ENCODE peak calls at places on chromosomes 13 and 19, in four cellular contexts. V is CD8-positive, alpha-beta T cell; I is K562; C is lower leg skin. T is an unnamed sample.

GRCh38 chr13:99434258-99434788 is 66.9 kb upstream of the TM9SF2 start:
- DNase-seq in V (peak; percentile 71), I (peak; percentile 68), C (no peak), T (no peak)

GRCh38 chr19:33390120-33390907 is 16.8 kb downstream of the CEBPG start:
- DNase-seq in V (no peak), I (no peak), C (peak; percentile 95), T (peak; percentile 68)

GRCh38 chr13:88483202-88483601 is 812.0 kb downstream of the SLITRK5 start:
- DNase-seq in V (no peak), I (no peak), C (no peak), T (no peak)

GRCh38 chr19:13291913-13292312 is 141.7 kb downstream of the IER2 start:
- DNase-seq in V (no peak), I (no peak), C (no peak), T (no peak)

GRCh38 chr19:4183967-4184717 is 1.7 kb downstream of the ANKRD24 start:
- DNase-seq in V (no peak), I (no peak), C (no peak), T (no peak)

GRCh38 chr13:30002577-30002976 is 152.2 kb upstream of the UBL3 start:
- DNase-seq in V (no peak), I (no peak), C (no peak), T (peak; percentile 42)

GRCh38 chr13:90868321-90868920 is 479.1 kb upstream of the MIR17HG start:
- DNase-seq in V (no peak), I (peak; percentile 57), C (no peak), T (peak; percentile 51)

GRCh38 chr13:34847751-34848150 is 94.3 kb upstream of the NBEA start:
- DNase-seq in V (no peak), I (no peak), C (no peak), T (no peak)

GRCh38 chr13:72599148-72599743 is 128.2 kb downstream of the MZT1 start:
- DNase-seq in V (no peak), I (no peak), C (no peak), T (no peak)

GRCh38 chr19:33621811-33622504 is at the start of gene CHST8:
- DNase-seq in V (no peak), I (peak; percentile 75), C (no peak), T (peak; percentile 16)

GRCh38 chr19:36136975-36137686 is 2.7 kb upstream of the CAPNS1 start:
- DNase-seq in V (no peak), I (no peak), C (peak; percentile 90), T (peak; percentile 46)

GRCh38 chr13:32594339-32594738 is 8.1 kb downstream of the PDS5B start:
- DNase-seq in V (no peak), I (no peak), C (no peak), T (peak; percentile 36)

GRCh38 chr13:38804536-38804935 is 117.7 kb downstream of the FREM2 start:
- DNase-seq in V (no peak), I (no peak), C (no peak), T (peak; percentile 4)

GRCh38 chr19:58395220-58395978 is at the start of gene RNF225:
- DNase-seq in V (no peak), I (peak; percentile 39), C (no peak), T (no peak)

GRCh38 chr13:30681489-30682242 is 53.7 kb upstream of the ALOX5AP start:
- DNase-seq in V (no peak), I (no peak), C (no peak), T (peak; percentile 74)

GRCh38 chr13:59360108-59360507 is 803.6 kb downstream of the DIAPH3 start:
- DNase-seq in V (no peak), I (no peak), C (no peak), T (peak; percentile 57)

GRCh38 chr13:60369242-60369641 is 27.8 kb upstream of the TDRD3 start:
- DNase-seq in V (no peak), I (no peak), C (no peak), T (peak; percentile 9)

GRCh38 chr13:29858667-29859066 is 8.2 kb upstream of the UBL3 start:
- DNase-seq in V (no peak), I (no peak), C (no peak), T (no peak)

GRCh38 chr13:41782086-41782485 is 178.8 kb downstream of the VWA8 start:
- DNase-seq in V (no peak), I (no peak), C (no peak), T (no peak)

GRCh38 chr13:56352356-56352755 is 788.4 kb upstream of the PRR20A start:
- DNase-seq in V (no peak), I (no peak), C (no peak), T (no peak)

GRCh38 chr19:16626796-16627193 is 1.2 kb downstream of the MED26 start:
- DNase-seq in V (no peak), I (no peak), C (no peak), T (no peak)

GRCh38 chr19:38455031-38455430 is 21.5 kb downstream of the RYR1 start:
- DNase-seq in V (no peak), I (no peak), C (no peak), T (peak; percentile 31)

GRCh38 chr13:48304132-48304876 is 753 bp downstream of the RB1 start:
- DNase-seq in V (no peak), I (peak; percentile 11), C (peak; percentile 87), T (peak; percentile 59)

GRCh38 chr13:110915874-110916670 is 1.2 kb upstream of the ANKRD10 start:
- DNase-seq in V (no peak), I (no peak), C (no peak), T (peak; percentile 73)

GRCh38 chr19:13102666-13103584 is at the start of gene LYL1:
- DNase-seq in V (no peak), I (peak; percentile 94), C (peak; percentile 96), T (peak; percentile 65)

GRCh38 chr19:31096047-31096446 is 253.2 kb downstream of the TSHZ3 start:
- DNase-seq in V (no peak), I (no peak), C (no peak), T (no peak)

GRCh38 chr13:99056381-99057014 is 78.6 kb upstream of the DOCK9 start:
- DNase-seq in V (no peak), I (no peak), C (no peak), T (no peak)

GRCh38 chr13:64505511-64505910 is 2724.6 kb downstream of the PCDH9 start:
- DNase-seq in V (no peak), I (no peak), C (no peak), T (peak; percentile 54)

GRCh38 chr13:31591834-31592233 is 147.5 kb upstream of the RXFP2 start:
- DNase-seq in V (no peak), I (no peak), C (no peak), T (no peak)

GRCh38 chr19:5941673-5942072 is 27.6 kb downstream of the CAPS start:
- DNase-seq in V (no peak), I (no peak), C (no peak), T (no peak)

GRCh38 chr19:47351545-47351944 is 2.4 kb downstream of the DHX34 start:
- DNase-seq in V (no peak), I (no peak), C (no peak), T (peak; percentile 52)

GRCh38 chr13:47299316-47299715 is 402.5 kb upstream of the HTR2A start:
- DNase-seq in V (no peak), I (no peak), C (no peak), T (peak; percentile 7)

GRCh38 chr13:76383671-76384461 is 502.3 kb downstream of the KCTD12 start:
- DNase-seq in V (no peak), I (no peak), C (no peak), T (peak; percentile 89)

GRCh38 chr13:38688674-38689073 is 1.8 kb downstream of the FREM2 start:
- DNase-seq in V (no peak), I (no peak), C (no peak), T (no peak)

GRCh38 chr19:38290631-38291147 is 13.4 kb upstream of the C19orf33 start:
- DNase-seq in V (no peak), I (no peak), C (no peak), T (peak; percentile 76)

GRCh38 chr19:56477429-56478338 is 539 bp upstream of the ZNF667 start:
- DNase-seq in V (peak; percentile 51), I (peak; percentile 16), C (peak; percentile 96), T (peak; percentile 94)

GRCh38 chr13:111950697-111951096 is 116.3 kb upstream of the SOX1 start:
- DNase-seq in V (no peak), I (no peak), C (no peak), T (no peak)

GRCh38 chr13:20492641-20493040 is 33.0 kb downstream of the CRYL1 start:
- DNase-seq in V (no peak), I (peak; percentile 19), C (no peak), T (peak; percentile 58)

GRCh38 chr19:45428385-45429231 is 4.9 kb upstream of the ERCC1 start:
- DNase-seq in V (no peak), I (peak; percentile 71), C (no peak), T (peak; percentile 43)

DNA sequence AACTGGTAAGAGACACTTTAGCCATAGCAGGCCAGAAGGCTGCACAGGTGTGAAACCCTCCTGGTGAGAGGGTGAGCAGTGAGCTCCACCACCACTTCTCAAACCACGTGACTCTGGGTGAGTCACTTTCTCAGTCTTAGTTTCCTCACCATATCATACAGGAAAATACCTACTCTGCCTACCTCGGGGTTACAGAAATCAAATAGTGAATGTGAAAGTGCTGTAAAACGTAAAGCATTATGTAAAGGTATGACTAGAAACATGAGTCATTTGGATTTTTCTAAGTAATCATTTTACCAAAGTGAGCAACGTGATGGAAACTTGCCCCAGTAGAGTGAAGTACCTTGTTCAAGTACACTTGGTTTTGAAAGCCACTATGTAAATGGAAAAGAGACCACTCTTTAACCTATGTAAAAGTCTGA is 40.4 kb downstream of the USP12 start:
- DNase-seq in V (peak; percentile 46), I (peak; percentile 19), C (no peak), T (no peak)
- H3K4me3 ChIP-seq in V (no peak overlapping the region), I (no peak overlapping the region), C (no peak overlapping the region), T (no peak overlapping the region)

GRCh38 chr13:113589961-113590339 is 5.4 kb downstream of the TFDP1 start:
- DNase-seq in V (no peak), I (no peak), C (peak; percentile 68), T (no peak)
- TF ChIP-seq CTCF in V (no peak), I (no peak), C (no peak), T (no peak)

GRCh38 chr13:46052314-46053161 is at the start of gene ZC3H13:
- DNase-seq in V (peak; percentile 85), I (peak; percentile 80), C (peak; percentile 98), T (peak; percentile 96)

GRCh38 chr13:46051958-46052313 is 610 bp downstream of the ZC3H13 start:
- DNase-seq in V (no peak), I (no peak), C (no peak), T (peak; percentile 4)

GRCh38 chr13:46045424-46045823 is 7.1 kb downstream of the ZC3H13 start:
- DNase-seq in V (no peak), I (no peak), C (no peak), T (no peak)

GRCh38 chr13:46053162-46054012 is 841 bp upstream of the ZC3H13 start:
- DNase-seq in V (no peak), I (no peak), C (no peak), T (no peak)

GRCh38 chr13:46050771-46051170 is 1.8 kb downstream of the ZC3H13 start:
- DNase-seq in V (no peak), I (no peak), C (no peak), T (no peak)
- H3K4me3 ChIP-seq in V (no peak overlapping the region), I (peak overlapping the region; percentile 68), C (no peak overlapping the region), T (peak overlapping the region; percentile 94)

DNA sequence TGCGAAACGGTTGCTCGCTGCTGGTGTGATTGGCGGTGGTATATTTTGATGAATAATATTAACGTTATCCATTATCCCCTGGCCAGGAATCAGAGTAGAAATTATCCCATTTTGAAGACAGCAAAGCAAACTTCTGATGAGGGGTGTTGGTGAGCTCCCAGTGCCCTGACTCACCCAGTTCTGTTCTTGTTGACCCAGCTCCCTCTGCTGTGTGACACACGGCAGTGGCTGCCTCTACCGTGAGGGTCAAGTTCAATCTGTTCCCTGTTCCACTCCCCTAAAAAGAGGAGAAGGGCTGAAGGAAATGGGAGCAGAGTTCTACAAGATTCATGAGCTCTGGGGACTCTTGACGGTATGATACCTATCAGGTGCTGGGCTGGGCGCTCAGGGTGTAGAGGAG is 2.0 kb downstream of the CAMSAP3 start:
- DNase-seq in V (no peak), I (no peak), C (no peak), T (no peak)
- TF ChIP-seq CTCF in V (no peak), I (no peak), C (no peak), T (no peak)

GRCh38 chr19:345320-345879 is 804 bp upstream of the MIER2 start:
- DNase-seq in V (no peak), I (no peak), C (no peak), T (no peak)
- H3K4me3 ChIP-seq in V (peak overlapping the region; percentile 69), I (peak overlapping the region; percentile 80), C (peak overlapping the region; percentile 21), T (no peak overlapping the region)